ENCODE peak calls at places on chromosomes 4 and X, in five cellular contexts. One of them, this sample, is unnamed. For H3K4me1, the result is how much of the 10 kb centered on the place peaks cover.

GRCh38 chr4:74529284-74530041 is 84.5 kb downstream of the AREG start:
- DNase-seq in CD8-positive, alpha-beta T cell: no peak
- DNase-seq in PC-3: no peak
- DNase-seq in fibroblast of lung: no peak
- DNase-seq in mammary epithelial cell: no peak
- DNase-seq in this sample: no peak

GRCh38 chr4:26238426-26238781 is 82.4 kb upstream of the RBPJ start:
- DNase-seq in CD8-positive, alpha-beta T cell: no peak
- DNase-seq in PC-3: peak
- DNase-seq in fibroblast of lung: no peak
- DNase-seq in mammary epithelial cell: no peak
- DNase-seq in this sample: no peak

GRCh38 chrX:93591398-93591797 is 82.0 kb downstream of the NAP1L3 start:
- DNase-seq in CD8-positive, alpha-beta T cell: no peak
- DNase-seq in PC-3: peak
- DNase-seq in fibroblast of lung: no peak
- DNase-seq in mammary epithelial cell: no peak
- DNase-seq in this sample: no peak

GRCh38 chr4:140856692-140857091 is 100.5 kb upstream of the TBC1D9 start:
- DNase-seq in CD8-positive, alpha-beta T cell: no peak
- DNase-seq in PC-3: peak
- DNase-seq in fibroblast of lung: peak
- DNase-seq in mammary epithelial cell: peak
- DNase-seq in this sample: peak

GRCh38 chr4:36502350-36502749 is 220.9 kb downstream of the DTHD1 start:
- DNase-seq in CD8-positive, alpha-beta T cell: no peak
- DNase-seq in PC-3: peak
- DNase-seq in fibroblast of lung: no peak
- DNase-seq in mammary epithelial cell: peak
- DNase-seq in this sample: peak

GRCh38 chr4:168569066-168569908 is 72.4 kb downstream of the PALLD start:
- DNase-seq in CD8-positive, alpha-beta T cell: no peak
- DNase-seq in PC-3: no peak
- DNase-seq in fibroblast of lung: no peak
- DNase-seq in mammary epithelial cell: peak
- DNase-seq in this sample: peak

GRCh38 chr4:77911842-77912450 is 49.3 kb downstream of the MRPL1 start:
- DNase-seq in CD8-positive, alpha-beta T cell: no peak
- DNase-seq in PC-3: no peak
- DNase-seq in fibroblast of lung: peak
- DNase-seq in mammary epithelial cell: no peak
- DNase-seq in this sample: no peak

GRCh38 chrX:144006811-144007210 is 122.9 kb downstream of the UBE2NL start:
- DNase-seq in CD8-positive, alpha-beta T cell: no peak
- DNase-seq in PC-3: peak
- DNase-seq in fibroblast of lung: peak
- DNase-seq in mammary epithelial cell: peak
- DNase-seq in this sample: peak

GRCh38 chr4:77073981-77074865 is 1.6 kb downstream of the CCNI start:
- DNase-seq in CD8-positive, alpha-beta T cell: no peak
- DNase-seq in PC-3: no peak
- DNase-seq in fibroblast of lung: no peak
- DNase-seq in mammary epithelial cell: peak
- DNase-seq in this sample: no peak

GRCh38 chrX:111719426-111720210 is 38.6 kb downstream of the ALG13 start:
- DNase-seq in CD8-positive, alpha-beta T cell: no peak
- DNase-seq in PC-3: peak
- DNase-seq in fibroblast of lung: peak
- DNase-seq in mammary epithelial cell: no peak
- DNase-seq in this sample: no peak

GRCh38 chr4:14264437-14264836 is 636.9 kb upstream of the BOD1L1 start:
- DNase-seq in CD8-positive, alpha-beta T cell: no peak
- DNase-seq in PC-3: peak
- DNase-seq in fibroblast of lung: peak
- DNase-seq in mammary epithelial cell: no peak
- DNase-seq in this sample: peak

GRCh38 chr4:69858683-69859082 is 1.3 kb downstream of the SULT1E1 start:
- DNase-seq in CD8-positive, alpha-beta T cell: no peak
- DNase-seq in PC-3: peak
- DNase-seq in fibroblast of lung: peak
- DNase-seq in mammary epithelial cell: peak
- DNase-seq in this sample: peak

GRCh38 chrX:103211012-103211715 is 3.7 kb upstream of the BEX4 start:
- DNase-seq in CD8-positive, alpha-beta T cell: peak
- DNase-seq in PC-3: peak
- DNase-seq in fibroblast of lung: peak
- DNase-seq in mammary epithelial cell: peak
- DNase-seq in this sample: no peak

GRCh38 chrX:334331-334891 is 15.8 kb upstream of the GTPBP6 start:
- DNase-seq in CD8-positive, alpha-beta T cell: no peak
- DNase-seq in PC-3: no peak
- DNase-seq in fibroblast of lung: no peak
- DNase-seq in mammary epithelial cell: no peak
- DNase-seq in this sample: no peak

GRCh38 chrX:140099221-140099620 is 133.9 kb upstream of the CXorf66 start:
- DNase-seq in CD8-positive, alpha-beta T cell: no peak
- DNase-seq in PC-3: no peak
- DNase-seq in fibroblast of lung: no peak
- DNase-seq in mammary epithelial cell: no peak
- DNase-seq in this sample: no peak

GRCh38 chrX:136736690-136737089 is 44.0 kb downstream of the ARHGEF6 start:
- DNase-seq in CD8-positive, alpha-beta T cell: no peak
- DNase-seq in PC-3: no peak
- DNase-seq in fibroblast of lung: no peak
- DNase-seq in mammary epithelial cell: no peak
- DNase-seq in this sample: no peak

GRCh38 chr4:168859888-168860694 is 150.0 kb downstream of the CBR4 start:
- DNase-seq in CD8-positive, alpha-beta T cell: no peak
- DNase-seq in PC-3: no peak
- DNase-seq in fibroblast of lung: no peak
- DNase-seq in mammary epithelial cell: no peak
- DNase-seq in this sample: no peak

GRCh38 chr4:1010522-1011021 is 854 bp upstream of the FGFRL1 start:
- DNase-seq in CD8-positive, alpha-beta T cell: peak
- DNase-seq in PC-3: peak
- DNase-seq in fibroblast of lung: peak
- DNase-seq in mammary epithelial cell: peak
- DNase-seq in this sample: peak

GRCh38 chrX:69025802-69026301 is 139.4 kb downstream of the PJA1 start:
- DNase-seq in CD8-positive, alpha-beta T cell: no peak
- DNase-seq in PC-3: peak
- DNase-seq in fibroblast of lung: peak
- DNase-seq in mammary epithelial cell: peak
- DNase-seq in this sample: peak

GRCh38 chr4:167025651-167026050 is 208.6 kb downstream of the SPOCK3 start:
- DNase-seq in CD8-positive, alpha-beta T cell: no peak
- DNase-seq in PC-3: peak
- DNase-seq in fibroblast of lung: no peak
- DNase-seq in mammary epithelial cell: peak
- DNase-seq in this sample: peak

GRCh38 chr4:140971077-140971792 is 162.0 kb downstream of the RNF150 start:
- DNase-seq in CD8-positive, alpha-beta T cell: no peak
- DNase-seq in PC-3: no peak
- DNase-seq in fibroblast of lung: no peak
- DNase-seq in mammary epithelial cell: no peak
- DNase-seq in this sample: no peak

DNA sequence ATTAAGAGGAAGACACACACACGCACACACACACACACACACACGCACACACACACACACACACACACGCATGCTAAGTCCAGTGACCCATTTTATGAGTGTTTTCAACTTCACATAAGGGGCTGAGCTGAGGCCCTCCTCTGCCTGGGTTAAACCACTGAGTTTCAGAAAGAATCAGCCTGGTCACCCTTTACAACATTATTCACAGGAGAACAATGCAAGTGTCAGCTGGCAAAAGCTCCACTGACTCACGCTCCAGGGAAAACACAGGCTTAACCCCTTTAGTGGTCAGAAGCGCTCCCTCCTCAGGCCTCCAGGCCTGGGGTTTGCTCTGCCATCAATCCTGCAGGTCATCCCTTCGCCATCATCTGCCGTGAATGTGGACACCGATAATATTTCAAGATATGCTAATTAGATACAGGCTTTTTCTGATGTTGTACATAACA is 46.9 kb downstream of the ACOX3 start:
- DNase-seq in CD8-positive, alpha-beta T cell: no peak
- DNase-seq in PC-3: peak
- DNase-seq in fibroblast of lung: peak
- DNase-seq in mammary epithelial cell: peak
- DNase-seq in this sample: peak
- H3K4me1 ChIP-seq in CD8-positive, alpha-beta T cell: under half
- H3K4me1 ChIP-seq in PC-3: under half
- H3K4me1 ChIP-seq in fibroblast of lung: under half
- H3K4me1 ChIP-seq in mammary epithelial cell: under half
- H3K4me1 ChIP-seq in this sample: under half

GRCh38 chr4:151315212-151315886 is 10.1 kb downstream of the SH3D19 start:
- DNase-seq in CD8-positive, alpha-beta T cell: no peak
- DNase-seq in PC-3: peak
- DNase-seq in fibroblast of lung: no peak
- DNase-seq in mammary epithelial cell: peak
- DNase-seq in this sample: no peak
- H3K27ac ChIP-seq in CD8-positive, alpha-beta T cell: no peak
- H3K27ac ChIP-seq in PC-3: peak
- H3K27ac ChIP-seq in fibroblast of lung: no peak
- H3K27ac ChIP-seq in mammary epithelial cell: peak
- H3K27ac ChIP-seq in this sample: no peak

GRCh38 chrX:13702390-13702789 is 13.5 kb downstream of the RAB9A start:
- DNase-seq in CD8-positive, alpha-beta T cell: no peak
- DNase-seq in PC-3: no peak
- DNase-seq in fibroblast of lung: no peak
- DNase-seq in mammary epithelial cell: no peak
- DNase-seq in this sample: no peak
- H3K4me1 ChIP-seq in CD8-positive, alpha-beta T cell: under half
- H3K4me1 ChIP-seq in PC-3: under half
- H3K4me1 ChIP-seq in fibroblast of lung: under half
- H3K4me1 ChIP-seq in mammary epithelial cell: under half
- H3K4me1 ChIP-seq in this sample: under half

DNA sequence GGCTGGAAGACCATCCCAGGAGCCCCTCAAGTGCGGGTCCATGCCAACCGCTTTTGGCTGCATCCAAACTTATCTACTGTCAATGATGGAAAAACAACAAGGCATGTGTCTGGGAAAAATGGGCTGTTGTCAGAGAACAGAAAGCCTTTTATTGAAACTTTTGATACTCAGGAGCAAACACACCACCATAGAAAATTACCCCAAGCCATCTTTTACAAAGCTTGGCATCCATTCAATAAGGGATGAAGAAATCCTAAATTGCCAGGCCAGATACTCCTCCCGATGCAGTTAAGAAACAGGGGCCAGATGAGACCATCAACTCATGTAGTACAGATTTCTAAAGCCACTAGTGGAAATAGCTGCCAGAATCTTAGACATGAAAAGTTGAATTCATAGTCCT is 145.3 kb upstream of the MAP3K15 start:
- DNase-seq in CD8-positive, alpha-beta T cell: no peak
- DNase-seq in PC-3: no peak
- DNase-seq in fibroblast of lung: no peak
- DNase-seq in mammary epithelial cell: no peak
- DNase-seq in this sample: no peak
- H3K27ac ChIP-seq in CD8-positive, alpha-beta T cell: no peak
- H3K27ac ChIP-seq in PC-3: no peak
- H3K27ac ChIP-seq in fibroblast of lung: no peak
- H3K27ac ChIP-seq in mammary epithelial cell: peak
- H3K27ac ChIP-seq in this sample: no peak

GRCh38 chr4:118398226-118399090 is 45.7 kb upstream of the PRSS12 start:
- DNase-seq in CD8-positive, alpha-beta T cell: no peak
- DNase-seq in PC-3: no peak
- DNase-seq in fibroblast of lung: no peak
- DNase-seq in mammary epithelial cell: no peak
- DNase-seq in this sample: peak
- H3K4me1 ChIP-seq in CD8-positive, alpha-beta T cell: under half
- H3K4me1 ChIP-seq in PC-3: under half
- H3K4me1 ChIP-seq in fibroblast of lung: under half
- H3K4me1 ChIP-seq in mammary epithelial cell: under half
- H3K4me1 ChIP-seq in this sample: under half

DNA sequence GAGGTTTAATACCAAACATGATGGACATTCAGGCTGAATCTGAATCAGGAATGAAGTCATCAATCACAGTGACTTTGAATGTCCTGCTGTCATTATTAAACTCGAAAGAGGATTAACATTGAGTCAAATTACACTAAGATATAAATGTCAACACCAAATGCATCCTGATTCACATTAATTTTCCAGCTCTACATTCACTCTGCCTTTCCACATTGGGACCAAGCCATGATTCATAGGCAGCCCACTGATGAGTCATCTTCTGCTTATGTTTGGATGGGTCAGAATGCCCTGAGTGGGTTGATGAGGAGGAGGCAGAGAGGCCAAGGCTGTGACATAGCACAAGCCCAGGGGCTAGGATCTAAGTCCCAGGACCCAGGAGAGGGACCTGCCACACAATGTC is 247.6 kb upstream of the RPS6KA3 start:
- DNase-seq in CD8-positive, alpha-beta T cell: no peak
- DNase-seq in PC-3: peak
- DNase-seq in fibroblast of lung: peak
- DNase-seq in mammary epithelial cell: peak
- DNase-seq in this sample: peak
- H3K27ac ChIP-seq in CD8-positive, alpha-beta T cell: no peak
- H3K27ac ChIP-seq in PC-3: peak
- H3K27ac ChIP-seq in fibroblast of lung: peak
- H3K27ac ChIP-seq in mammary epithelial cell: peak
- H3K27ac ChIP-seq in this sample: no peak